ENCODE peak calls at places on chromosomes 13 and 19, in ten cellular contexts. W is Calu3, O is anterior cingulate cortex, U is neural crest cell, R is cerebellar nuclear complex, H is A549, P is T-helper 9 cell, G is T-cell, Z is NCI-H2171 treated with DMSO at 0.1 percent for 48 hours, D is sciatic nerve. Y is an unnamed sample.

GRCh38 chr13:29480893-29481525 is 114.5 kb downstream of the SLC7A1 start:
- DNase-seq in D (no peak), G (no peak), P (no peak), H (no peak), W (no peak), R (peak), Z (no peak), U (no peak), O (no peak), Y (no peak)

GRCh38 chr13:90070837-90071525 is 1276.5 kb upstream of the MIR17HG start:
- DNase-seq in U (no peak), R (no peak), W (no peak), G (no peak), Z (no peak), P (no peak), H (no peak), O (no peak), D (no peak), Y (no peak)

GRCh38 chr13:73778242-73778864 is 355.9 kb downstream of the KLF12 start:
- DNase-seq in G (no peak), H (no peak), Z (peak), D (no peak), R (no peak), P (no peak), O (no peak), W (no peak), U (no peak), Y (no peak)

GRCh38 chr13:48571121-48571901 is 38.4 kb upstream of the RCBTB2 start:
- DNase-seq in H (no peak), R (no peak), U (no peak), G (no peak), O (no peak), W (no peak), D (no peak), Z (no peak), P (no peak), Y (no peak)

GRCh38 chr19:2040647-2041435 is 10.2 kb downstream of the MKNK2 start:
- DNase-seq in G (no peak), D (no peak), Z (no peak), H (no peak), U (no peak), O (no peak), W (no peak), P (no peak), R (no peak), Y (no peak)

GRCh38 chr19:1613808-1614570 is 8.7 kb upstream of the UQCR11 start:
- DNase-seq in P (no peak), Z (no peak), D (no peak), W (no peak), O (no peak), H (no peak), G (no peak), R (no peak), U (no peak), Y (no peak)

GRCh38 chr19:10270180-10270615 is 722 bp upstream of the ICAM1 start:
- DNase-seq in Z (no peak), R (no peak), H (no peak), P (peak), O (no peak), W (no peak), U (no peak), G (peak), D (peak), Y (peak)

GRCh38 chr13:100658363-100658762 is 16.2 kb downstream of the TMTC4 start:
- DNase-seq in W (no peak), D (no peak), Z (no peak), U (no peak), R (no peak), P (no peak), O (no peak), H (no peak), G (no peak), Y (no peak)

GRCh38 chr13:23709521-23709920 is 139.3 kb downstream of the TNFRSF19 start:
- DNase-seq in W (peak), U (no peak), R (no peak), H (no peak), D (no peak), G (no peak), P (no peak), O (no peak), Z (no peak), Y (no peak)

GRCh38 chr13:40969169-40969901 is 49.8 kb downstream of the ELF1 start:
- DNase-seq in U (no peak), O (no peak), G (no peak), W (no peak), P (no peak), D (no peak), R (no peak), Z (no peak), H (no peak), Y (no peak)

GRCh38 chr19:7534531-7534980 is 961 bp upstream of the PNPLA6 start:
- DNase-seq in O (peak), H (peak), U (peak), P (peak), G (no peak), D (peak), Z (peak), R (no peak), W (peak), Y (peak)

GRCh38 chr19:8050274-8051096 is 2.1 kb upstream of the CCL25 start:
- DNase-seq in G (peak), Z (peak), H (peak), O (peak), W (peak), D (peak), P (peak), R (no peak), U (peak), Y (peak)

GRCh38 chr13:52348983-52349780 is 56.8 kb downstream of the THSD1 start:
- DNase-seq in P (no peak), H (peak), U (no peak), W (peak), R (no peak), G (no peak), Z (no peak), D (no peak), O (no peak), Y (no peak)